ENCODE peak calls at places on chromosomes 5 and 9, in five cellular contexts. P, L, I, V and R are unnamed samples.

GRCh38 chr5:16568875-16569580 is 47.8 kb downstream of the RETREG1 start:
- DNase-seq in P (peak; percentile 92), L (no peak), I (peak; percentile 17), V (peak; percentile 80), R (no peak)

GRCh38 chr5:127133071-127133470 is 59.8 kb upstream of the C5orf63 start:
- DNase-seq in P (no peak), L (no peak), I (no peak), V (no peak), R (no peak)

GRCh38 chr5:68464424-68464823 is 248.9 kb downstream of the PIK3R1 start:
- DNase-seq in P (no peak), L (no peak), I (no peak), V (no peak), R (no peak)

GRCh38 chr5:154197801-154198461 is 7.4 kb downstream of the GALNT10 start:
- DNase-seq in P (no peak), L (no peak), I (no peak), V (peak; percentile 53), R (no peak)

GRCh38 chr9:137265496-137266161 is 10.5 kb downstream of the NELFB start:
- DNase-seq in P (no peak), L (no peak), I (no peak), V (no peak), R (no peak)

GRCh38 chr9:35814106-35814840 is 569 bp downstream of the HINT2 start:
- DNase-seq in P (peak; percentile 86), L (no peak), I (peak; percentile 75), V (peak; percentile 47), R (no peak)

GRCh38 chr9:22173959-22174358 is 164.9 kb upstream of the CDKN2B start:
- DNase-seq in P (no peak), L (no peak), I (no peak), V (no peak), R (no peak)

GRCh38 chr9:22079873-22080341 is 70.8 kb upstream of the CDKN2B start:
- DNase-seq in P (peak; percentile 74), L (no peak), I (no peak), V (peak; percentile 24), R (peak; percentile 87)

GRCh38 chr9:83062011-83062652 is 810 bp downstream of the RASEF start:
- DNase-seq in P (no peak), L (no peak), I (peak; percentile 64), V (peak; percentile 36), R (no peak)

GRCh38 chr5:172065431-172066065 is 59.1 kb upstream of the FBXW11 start:
- DNase-seq in P (no peak), L (no peak), I (no peak), V (peak; percentile 55), R (no peak)

GRCh38 chr5:127571314-127571713 is 53.9 kb downstream of the PRRC1 start:
- DNase-seq in P (no peak), L (no peak), I (no peak), V (no peak), R (no peak)

GRCh38 chr5:88883059-88883565 is at the start of gene MEF2C:
- DNase-seq in P (peak; percentile 88), L (peak; percentile 56), I (peak; percentile 78), V (peak; percentile 57), R (peak; percentile 90)

GRCh38 chr5:163404364-163404763 is 33.0 kb upstream of the CCNG1 start:
- DNase-seq in P (no peak), L (no peak), I (no peak), V (no peak), R (no peak)

GRCh38 chr5:42632501-42632900 is 124.1 kb upstream of the CCDC152 start:
- DNase-seq in P (no peak), L (no peak), I (no peak), V (no peak), R (no peak)

GRCh38 chr9:101510344-101510940 is 23.2 kb upstream of the RNF20 start:
- DNase-seq in P (no peak), L (no peak), I (no peak), V (no peak), R (no peak)

GRCh38 chr5:16736158-16736994 is 119.6 kb upstream of the RETREG1 start:
- DNase-seq in P (no peak), L (peak; percentile 24), I (peak; percentile 68), V (peak; percentile 84), R (no peak)

GRCh38 chr5:144336619-144337018 is 165.9 kb downstream of the KCTD16 start:
- DNase-seq in P (no peak), L (no peak), I (no peak), V (no peak), R (no peak)

GRCh38 chr5:56543431-56544385 is 271.6 kb upstream of the MAP3K1 start:
- DNase-seq in P (no peak), L (peak; percentile 23), I (no peak), V (no peak), R (no peak)

GRCh38 chr5:125409101-125409495 is 662.7 kb upstream of the ZNF608 start:
- DNase-seq in P (no peak), L (no peak), I (peak; percentile 12), V (no peak), R (no peak)

GRCh38 chr9:131869312-131869711 is 129.4 kb upstream of the RAPGEF1 start:
- DNase-seq in P (no peak), L (no peak), I (no peak), V (no peak), R (no peak)

GRCh38 chr5:170280090-170280493 is 17.5 kb downstream of the LCP2 start:
- DNase-seq in P (peak; percentile 84), L (no peak), I (no peak), V (peak; percentile 80), R (no peak)

GRCh38 chr9:23926378-23926777 is 100.3 kb upstream of the ELAVL2 start:
- DNase-seq in P (no peak), L (no peak), I (no peak), V (no peak), R (no peak)

GRCh38 chr9:26813247-26813646 is 79.4 kb downstream of the CAAP1 start:
- DNase-seq in P (no peak), L (no peak), I (no peak), V (no peak), R (no peak)

GRCh38 chr5:4716786-4717185 is 423.3 kb upstream of the ADAMTS16 start:
- DNase-seq in P (no peak), L (no peak), I (no peak), V (no peak), R (no peak)

GRCh38 chr5:142014911-142015584 is 2.2 kb upstream of the GNPDA1 start:
- DNase-seq in P (no peak), L (peak; percentile 69), I (no peak), V (no peak), R (no peak)

GRCh38 chr5:146528232-146528631 is 12.2 kb upstream of the GPR151 start:
- DNase-seq in P (no peak), L (no peak), I (no peak), V (no peak), R (no peak)

GRCh38 chr9:109806506-109807115 is 26.6 kb downstream of the PALM2AKAP2 start:
- DNase-seq in P (no peak), L (no peak), I (no peak), V (no peak), R (no peak)

GRCh38 chr9:129520981-129521380 is 99.9 kb downstream of the C9orf50 start:
- DNase-seq in P (peak; percentile 47), L (no peak), I (no peak), V (no peak), R (no peak)

GRCh38 chr9:111838439-111838838 is 43.7 kb upstream of the SHOC1 start:
- DNase-seq in P (no peak), L (no peak), I (no peak), V (no peak), R (no peak)

GRCh38 chr5:143064661-143065060 is 294.5 kb downstream of the ARHGAP26 start:
- DNase-seq in P (no peak), L (no peak), I (no peak), V (no peak), R (no peak)

GRCh38 chr5:74949976-74950375 is 83.8 kb upstream of the FAM169A start:
- DNase-seq in P (no peak), L (no peak), I (no peak), V (no peak), R (no peak)

GRCh38 chr9:16824545-16825041 is 45.9 kb downstream of the BNC2 start:
- DNase-seq in P (no peak), L (no peak), I (no peak), V (peak; percentile 64), R (no peak)

DNA sequence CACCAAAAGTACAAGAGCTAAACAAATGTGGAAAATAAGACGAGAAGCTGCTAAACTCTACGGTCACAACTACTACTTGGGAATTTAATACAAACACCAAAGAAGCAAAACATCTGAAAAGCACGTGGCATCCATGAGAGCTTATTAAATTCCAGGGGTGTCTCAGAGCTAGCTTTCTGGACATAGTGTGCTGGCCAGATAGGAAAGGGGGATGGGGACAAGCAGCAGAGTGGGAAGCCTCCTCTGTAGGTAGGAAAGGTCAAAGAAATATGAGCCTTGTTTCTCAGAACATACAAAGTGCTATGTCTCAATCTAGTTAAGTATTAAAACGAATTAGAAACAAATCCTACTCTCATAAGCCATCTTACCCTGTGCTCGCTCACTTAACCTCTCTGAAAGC is 51.3 kb upstream of the GOLPH3 start:
- DNase-seq in P (peak; percentile 90), L (no peak), I (no peak), V (no peak), R (no peak)
- TF ChIP-seq POLR2AphosphoS5 in P (peak; percentile 86), L (no peak), I (peak; percentile 35), V (no peak), R (peak; percentile 67)

GRCh38 chr5:137609122-137609521 is 110.0 kb upstream of the SPOCK1 start:
- DNase-seq in P (no peak), L (no peak), I (no peak), V (no peak), R (peak; percentile 58)

GRCh38 chr5:137611926-137612435 is 112.9 kb upstream of the SPOCK1 start:
- DNase-seq in P (no peak), L (no peak), I (no peak), V (no peak), R (peak; percentile 69)

GRCh38 chr5:137612576-137612975 is 113.5 kb upstream of the SPOCK1 start:
- DNase-seq in P (no peak), L (no peak), I (no peak), V (no peak), R (peak; percentile 19)

GRCh38 chr5:137610598-137610997 is 111.5 kb upstream of the SPOCK1 start:
- DNase-seq in P (no peak), L (no peak), I (no peak), V (no peak), R (peak; percentile 70)

DNA sequence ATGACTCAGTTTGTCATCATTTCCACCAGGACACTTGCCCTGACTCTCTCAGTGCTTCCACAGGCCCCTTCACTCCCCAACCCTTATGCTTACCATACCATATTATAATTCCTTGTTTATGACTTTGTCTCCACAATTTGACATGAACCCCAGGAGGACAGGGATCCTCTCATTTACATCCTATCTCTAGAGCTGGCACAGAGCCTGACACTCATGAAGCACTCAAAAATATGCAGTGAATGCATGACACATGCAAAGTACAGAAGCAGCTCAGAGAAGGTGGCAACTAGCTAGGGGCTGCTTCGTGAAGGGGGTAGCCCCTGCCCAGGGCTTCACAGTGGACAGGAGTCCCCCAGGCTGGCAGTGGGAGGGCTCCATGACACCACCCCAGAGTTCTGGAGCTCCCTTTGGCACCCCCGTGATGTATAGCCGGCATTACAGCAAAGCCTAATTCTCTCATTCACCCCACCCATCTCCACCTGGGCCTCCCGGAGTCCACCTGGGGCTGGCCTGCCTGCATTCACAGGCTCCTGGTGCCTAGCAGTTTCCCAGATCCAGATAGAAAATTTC is 112.0 kb upstream of the SPOCK1 start:
- DNase-seq in P (no peak), L (no peak), I (no peak), V (no peak), R (peak; percentile 55)
- H3K4me1 ChIP-seq in P (no peaks in the 10 kb centered on the region), L (no peaks in the 10 kb centered on the region), I (no peaks in the 10 kb centered on the region), V (no peaks in the 10 kb centered on the region), R (no peaks in the 10 kb centered on the region)

GRCh38 chr5:38845555-38846378 is at the start of gene OSMR:
- DNase-seq in P (peak; percentile 98), L (peak; percentile 78), I (peak; percentile 77), V (peak; percentile 92), R (peak; percentile 98)
- TF ChIP-seq POLR2A in P (no peak), L (peak; percentile 16), I (peak; percentile 49), V (peak; percentile 72), R (no peak)

GRCh38 chr9:125407974-125408900 is 146.6 kb downstream of the GAPVD1 start:
- DNase-seq in P (peak; percentile 91), L (no peak), I (peak; percentile 76), V (peak; percentile 20), R (no peak)
- TF ChIP-seq POLR2AphosphoS5 in P (no peak), L (peak; percentile 65), I (no peak), V (no peak), R (peak; percentile 32)